ENCODE peak calls at places on chromosomes 6 and 20, in eight cellular contexts. D, B, E, T, V, K, Y and Z are unnamed samples.

GRCh38 chr6:90368601-90369000 is 72.0 kb upstream of the BACH2 start:
- DNase-seq in D (no peak), B (no peak), E (no peak), T (no peak), V (no peak), K (no peak), Y (no peak), Z (no peak)

GRCh38 chr6:22279427-22279826 is 17.4 kb downstream of the PRL start:
- DNase-seq in D (no peak), B (no peak), E (no peak), T (no peak), V (no peak), K (no peak), Y (no peak), Z (no peak)

GRCh38 chr6:20700375-20700774 is 166.1 kb downstream of the CDKAL1 start:
- DNase-seq in D (no peak), B (no peak), E (no peak), T (no peak), V (no peak), K (no peak), Y (no peak), Z (no peak)

GRCh38 chr6:37324131-37325033 is 29.4 kb upstream of the RNF8 start:
- DNase-seq in D (no peak), B (no peak), E (peak), T (no peak), V (no peak), K (no peak), Y (no peak), Z (no peak)

GRCh38 chr6:1726341-1726763 is 116.6 kb downstream of the FOXC1 start:
- DNase-seq in D (no peak), B (no peak), E (no peak), T (no peak), V (no peak), K (no peak), Y (no peak), Z (no peak)

GRCh38 chr6:105432797-105433196 is 29.9 kb upstream of the PREP start:
- DNase-seq in D (no peak), B (no peak), E (no peak), T (peak), V (no peak), K (no peak), Y (no peak), Z (no peak)

GRCh38 chr20:57264151-57264792 is 2.2 kb downstream of the BMP7 start:
- DNase-seq in D (no peak), B (no peak), E (no peak), T (no peak), V (no peak), K (no peak), Y (no peak), Z (no peak)

GRCh38 chr20:1371235-1371782 is 21.5 kb downstream of the FKBP1A start:
- DNase-seq in D (peak), B (no peak), E (no peak), T (no peak), V (no peak), K (no peak), Y (no peak), Z (no peak)

GRCh38 chr6:34597605-34598353 is 41.6 kb upstream of the SPDEF start:
- DNase-seq in D (no peak), B (no peak), E (no peak), T (no peak), V (no peak), K (peak), Y (no peak), Z (no peak)

GRCh38 chr6:146544783-146545182 is 1.1 kb downstream of the RAB32 start:
- DNase-seq in D (no peak), B (no peak), E (no peak), T (no peak), V (no peak), K (no peak), Y (no peak), Z (no peak)

GRCh38 chr20:36128463-36129176 is 25.9 kb upstream of the EPB41L1 start:
- DNase-seq in D (no peak), B (no peak), E (peak), T (peak), V (no peak), K (no peak), Y (no peak), Z (no peak)

GRCh38 chr6:38178584-38178886 is 359.0 kb downstream of the ZFAND3 start:
- DNase-seq in D (no peak), B (no peak), E (no peak), T (no peak), V (no peak), K (no peak), Y (peak), Z (no peak)

GRCh38 chr20:57398231-57398821 is 7.1 kb downstream of the RBM38 start:
- DNase-seq in D (peak), B (peak), E (no peak), T (no peak), V (peak), K (peak), Y (peak), Z (peak)

GRCh38 chr20:58515240-58516212 is at the start of gene APCDD1L:
- DNase-seq in D (no peak), B (no peak), E (no peak), T (no peak), V (no peak), K (no peak), Y (no peak), Z (no peak)

GRCh38 chr6:105978113-105978512 is 108.0 kb upstream of the PRDM1 start:
- DNase-seq in D (no peak), B (no peak), E (no peak), T (no peak), V (no peak), K (no peak), Y (no peak), Z (no peak)

GRCh38 chr20:43389231-43389630 is 68.5 kb upstream of the SRSF6 start:
- DNase-seq in D (no peak), B (no peak), E (no peak), T (no peak), V (peak), K (no peak), Y (no peak), Z (no peak)

GRCh38 chr6:161242779-161243693 is 30.8 kb downstream of the AGPAT4 start:
- DNase-seq in D (no peak), B (no peak), E (no peak), T (no peak), V (no peak), K (no peak), Y (no peak), Z (no peak)

GRCh38 chr20:38874460-38875169 is 51.6 kb upstream of the FAM83D start:
- DNase-seq in D (no peak), B (peak), E (no peak), T (no peak), V (no peak), K (no peak), Y (no peak), Z (no peak)

GRCh38 chr6:71194730-71195129 is 93.9 kb upstream of the OGFRL1 start:
- DNase-seq in D (no peak), B (no peak), E (no peak), T (no peak), V (no peak), K (no peak), Y (no peak), Z (no peak)

GRCh38 chr20:56431451-56431850 is 19.4 kb downstream of the CASS4 start:
- DNase-seq in D (no peak), B (no peak), E (no peak), T (no peak), V (no peak), K (no peak), Y (no peak), Z (peak)

GRCh38 chr20:8505817-8506216 is 373.8 kb downstream of the PLCB1 start:
- DNase-seq in D (no peak), B (no peak), E (no peak), T (no peak), V (no peak), K (no peak), Y (no peak), Z (no peak)

GRCh38 chr20:47263502-47264084 is 92.9 kb downstream of the ZMYND8 start:
- DNase-seq in D (no peak), B (no peak), E (peak), T (no peak), V (no peak), K (no peak), Y (no peak), Z (no peak)

GRCh38 chr6:44704240-44705150 is 317.0 kb downstream of the CDC5L start:
- DNase-seq in D (no peak), B (no peak), E (no peak), T (no peak), V (no peak), K (no peak), Y (no peak), Z (no peak)

GRCh38 chr20:47358672-47359532 is 2.4 kb upstream of the ZMYND8 start:
- DNase-seq in D (peak), B (peak), E (peak), T (peak), V (peak), K (peak), Y (no peak), Z (peak)

GRCh38 chr20:33811763-33812672 is 870 bp downstream of the CHMP4B start:
- DNase-seq in D (peak), B (peak), E (peak), T (peak), V (peak), K (peak), Y (no peak), Z (peak)

GRCh38 chr6:68639211-68639610 is 4.1 kb downstream of the ADGRB3 start:
- DNase-seq in D (no peak), B (no peak), E (no peak), T (no peak), V (no peak), K (no peak), Y (no peak), Z (no peak)

GRCh38 chr20:39568090-39568489 is 605.9 kb downstream of the DHX35 start:
- DNase-seq in D (no peak), B (no peak), E (no peak), T (no peak), V (no peak), K (no peak), Y (no peak), Z (no peak)

GRCh38 chr6:44983467-44984365 is 344.4 kb upstream of the RUNX2 start:
- DNase-seq in D (no peak), B (no peak), E (no peak), T (no peak), V (no peak), K (no peak), Y (no peak), Z (no peak)

GRCh38 chr6:56101141-56101553 is 146.2 kb downstream of the COL21A1 start:
- DNase-seq in D (no peak), B (no peak), E (no peak), T (peak), V (no peak), K (no peak), Y (no peak), Z (no peak)

DNA sequence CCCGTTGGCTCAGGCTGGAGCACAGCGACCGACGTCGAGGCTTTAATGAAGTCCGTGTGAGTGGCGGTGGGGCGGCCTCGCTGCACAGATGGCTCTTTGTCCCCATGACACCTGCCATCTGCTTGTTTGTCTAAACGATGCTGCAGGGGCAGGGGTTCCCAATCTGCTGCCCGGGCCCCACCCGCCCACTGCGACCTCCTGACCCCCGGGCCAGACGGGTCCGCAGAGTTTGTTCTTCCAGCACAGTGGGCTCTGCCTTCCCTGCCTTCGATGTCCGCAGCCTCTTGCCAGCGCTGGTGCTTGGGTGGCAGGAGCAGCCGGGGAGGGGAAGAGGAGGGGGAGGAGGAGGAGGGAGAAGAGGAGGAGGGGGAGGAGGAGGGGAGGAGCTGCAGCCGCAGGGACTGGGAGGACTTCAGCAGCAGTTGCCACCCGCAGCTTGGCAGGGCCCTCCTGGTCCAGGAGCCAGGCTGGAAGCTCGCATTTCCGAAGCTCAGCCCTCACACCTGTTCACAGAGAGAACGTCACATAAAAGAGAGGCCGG is 210.0 kb downstream of the DLL1 start:
- DNase-seq in D (peak), B (peak), E (no peak), T (no peak), V (peak), K (no peak), Y (peak), Z (no peak)
- TF ChIP-seq POLR2A in D (no peak), B (no peak), E (no peak), T (no peak), V (no peak), K (no peak), Y (no peak), Z (no peak)

DNA sequence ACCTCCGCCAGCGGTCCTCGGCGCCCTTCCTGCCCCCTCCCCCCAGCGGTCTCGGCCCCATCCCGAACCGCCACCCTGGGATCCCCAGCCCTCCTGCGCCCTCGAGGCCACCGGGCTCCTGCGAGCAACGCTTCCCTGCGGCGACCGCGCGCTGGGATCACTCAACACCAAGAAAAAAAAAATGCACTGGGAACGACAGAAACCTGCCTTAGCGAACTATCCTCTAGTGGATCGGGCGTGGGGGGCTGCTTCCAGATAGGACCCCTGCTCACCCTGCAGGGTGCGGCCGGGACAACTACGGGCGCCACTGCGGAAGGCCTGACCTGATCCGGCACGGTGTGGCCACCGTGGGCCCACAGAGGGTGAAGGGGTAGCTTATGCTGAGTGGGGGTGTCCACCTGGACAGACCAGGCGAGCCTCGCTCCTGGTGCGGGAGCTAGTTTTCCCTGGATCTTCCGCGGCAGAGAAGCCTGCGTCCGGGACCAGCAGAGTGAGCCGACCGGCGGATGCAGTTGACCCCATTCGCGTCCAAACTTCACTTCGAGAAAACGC is 38.0 kb downstream of the NCR2 start:
- DNase-seq in D (no peak), B (no peak), E (no peak), T (no peak), V (no peak), K (no peak), Y (no peak), Z (no peak)
- H3K4me3 ChIP-seq in D (no peak), B (no peak), E (no peak), T (peak), V (no peak), K (no peak), Y (peak), Z (no peak)

GRCh38 chr6:133951881-133952814 is 876 bp upstream of the TBPL1 start:
- DNase-seq in D (peak), B (peak), E (peak), T (peak), V (peak), K (peak), Y (peak), Z (peak)
- TF ChIP-seq CTCF in D (peak), B (peak), E (peak), T (no peak), V (peak), K (peak), Y (peak), Z (no peak)

GRCh38 chr20:62482970-62483369 is 7.2 kb upstream of the GATA5 start:
- DNase-seq in D (no peak), B (no peak), E (no peak), T (no peak), V (no peak), K (no peak), Y (no peak), Z (no peak)
- TF ChIP-seq POLR2A in D (no peak), B (no peak), E (no peak), T (no peak), V (no peak), K (no peak), Y (no peak), Z (no peak)